ENCODE peak calls at places on chromosomes 3 and 15, in eight cellular contexts. D is GM13976, W is fibroblast of mammary gland, M is body of pancreas, F is AG09309, S is psoas muscle, J is Panc1, Q is cardiac muscle cell. U is an unnamed sample.

GRCh38 chr3:189684317-189684716 is 53.1 kb downstream of the TP63 start:
- DNase-seq in W (no peak), M (no peak), S (no peak), D (no peak), Q (no peak), J (no peak), F (no peak), U (no peak)

GRCh38 chr15:29774900-29775299 is 47.4 kb downstream of the TJP1 start:
- DNase-seq in M (no peak), W (peak), F (peak), Q (no peak), S (no peak), J (peak), D (no peak), U (peak)

GRCh38 chr3:70273492-70273891 is 38.9 kb downstream of the MDFIC2 start:
- DNase-seq in S (no peak), D (no peak), J (no peak), Q (no peak), W (peak), F (no peak), M (no peak), U (no peak)

GRCh38 chr15:55695432-55695831 is 47.5 kb downstream of the PRTG start:
- DNase-seq in F (no peak), S (no peak), Q (peak), W (no peak), J (no peak), M (no peak), D (no peak), U (no peak)

GRCh38 chr3:123725652-123726400 is 141.0 kb upstream of the HACD2 start:
- DNase-seq in M (no peak), Q (no peak), W (no peak), D (no peak), J (no peak), F (no peak), S (no peak), U (no peak)

GRCh38 chr3:49019941-49020334 is 1.6 kb upstream of the DALRD3 start:
- DNase-seq in D (no peak), F (no peak), M (no peak), S (no peak), W (peak), Q (no peak), J (no peak), U (no peak)

GRCh38 chr3:25455316-25456232 is 27.5 kb downstream of the RARB start:
- DNase-seq in J (no peak), Q (no peak), D (no peak), W (peak), S (peak), F (no peak), M (no peak), U (no peak)

GRCh38 chr15:81893182-81893833 is 152.5 kb downstream of the MEX3B start:
- DNase-seq in Q (no peak), J (no peak), F (no peak), S (no peak), D (no peak), W (no peak), M (no peak), U (no peak)

GRCh38 chr3:101074518-101074917 is 81.3 kb upstream of the ABI3BP start:
- DNase-seq in F (no peak), D (no peak), Q (no peak), W (peak), J (no peak), M (no peak), S (no peak), U (no peak)

GRCh38 chr15:25022233-25022632 is 67.4 kb downstream of the SNRPN start:
- DNase-seq in S (no peak), F (no peak), D (no peak), M (no peak), Q (no peak), J (no peak), W (peak), U (no peak)

GRCh38 chr3:190581041-190581501 is 67.2 kb downstream of the IL1RAP start:
- DNase-seq in Q (peak), W (no peak), M (no peak), F (no peak), S (no peak), D (no peak), J (no peak), U (no peak)

GRCh38 chr3:14774431-14774830 is 44.3 kb upstream of the FGD5 start:
- DNase-seq in M (no peak), J (no peak), D (no peak), W (no peak), F (no peak), Q (no peak), S (no peak), U (no peak)

GRCh38 chr15:78228356-78228996 is 5.9 kb downstream of the ACSBG1 start:
- DNase-seq in D (no peak), S (no peak), Q (no peak), M (no peak), J (no peak), W (no peak), F (no peak), U (no peak)

DNA sequence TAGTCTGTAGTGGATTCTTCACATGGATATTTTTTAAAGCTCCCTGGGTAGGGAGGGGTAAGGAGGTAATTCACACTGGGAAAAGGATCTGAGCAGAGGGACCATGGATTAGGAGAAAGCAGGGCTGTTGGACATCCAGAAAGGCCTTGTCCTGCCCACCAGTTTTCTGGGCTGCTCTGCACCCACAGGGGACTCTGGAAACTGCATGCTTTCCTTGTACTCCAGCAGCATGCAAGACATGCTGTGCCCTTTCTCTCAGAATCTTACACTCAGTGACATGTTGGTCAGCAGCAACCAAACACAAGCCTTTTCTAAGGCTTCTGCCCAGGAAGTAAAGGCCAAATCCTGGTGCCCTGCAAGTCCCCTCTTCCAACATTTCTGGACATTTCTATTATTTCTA is 2.5 kb upstream of the FBN1 start:
- DNase-seq in D (no peak), F (no peak), M (no peak), J (no peak), W (peak), Q (peak), S (no peak), U (no peak)
- TF ChIP-seq CTCF in D (no peak), F (peak), M (no peak), J (peak), W (peak), Q (peak), S (no peak), U (peak)

DNA sequence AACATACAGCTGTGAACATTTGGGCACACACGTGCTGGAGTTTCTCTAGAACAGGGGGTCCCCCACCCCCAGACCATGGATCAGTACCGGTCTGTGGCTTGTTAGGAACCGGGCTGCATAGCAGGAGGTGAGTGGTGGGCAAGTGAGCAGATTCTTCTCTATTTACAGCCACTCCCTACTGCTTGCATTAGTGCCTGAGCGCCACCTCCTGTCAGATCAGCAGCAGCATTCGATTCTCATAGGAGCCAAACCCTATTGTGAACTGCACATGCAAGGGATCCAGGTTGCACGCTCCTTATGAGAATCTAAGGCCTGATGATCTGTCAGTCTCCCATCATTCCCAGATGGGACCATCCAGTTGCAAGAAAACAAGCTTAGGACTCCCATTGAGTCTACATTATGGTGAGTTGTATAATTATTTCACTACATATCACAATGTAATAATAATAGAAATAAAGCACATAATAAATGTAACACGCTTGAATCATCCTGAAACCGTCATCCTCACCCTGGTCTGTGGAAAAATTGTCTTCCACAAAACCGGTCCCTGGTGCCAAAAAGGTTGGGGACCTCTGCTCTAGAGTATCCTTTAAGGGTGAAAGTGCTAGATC is 25.8 kb downstream of the CHRM5 start:
- DNase-seq in S (no peak), J (no peak), W (peak), D (no peak), M (no peak), Q (peak), F (no peak), U (no peak)
- TF ChIP-seq CTCF in S (no peak), J (peak), W (peak), D (peak), M (no peak), Q (peak), F (peak), U (peak)

GRCh38 chr3:127427169-127427655 is 139.4 kb upstream of the PRR20G start:
- DNase-seq in D (no peak), J (no peak), S (no peak), M (no peak), W (no peak), F (no peak), Q (no peak), U (no peak)

GRCh38 chr3:127426444-127427168 is 138.8 kb upstream of the PRR20G start:
- DNase-seq in Q (no peak), W (no peak), M (no peak), J (no peak), S (no peak), D (peak), F (no peak), U (no peak)

GRCh38 chr3:127431066-127431465 is 143.2 kb upstream of the PRR20G start:
- DNase-seq in M (no peak), Q (peak), F (no peak), D (no peak), W (no peak), S (no peak), J (no peak), U (no peak)

GRCh38 chr3:127427666-127428065 is 139.8 kb upstream of the PRR20G start:
- DNase-seq in J (no peak), S (no peak), W (no peak), M (no peak), F (no peak), Q (no peak), D (no peak), U (no peak)

DNA sequence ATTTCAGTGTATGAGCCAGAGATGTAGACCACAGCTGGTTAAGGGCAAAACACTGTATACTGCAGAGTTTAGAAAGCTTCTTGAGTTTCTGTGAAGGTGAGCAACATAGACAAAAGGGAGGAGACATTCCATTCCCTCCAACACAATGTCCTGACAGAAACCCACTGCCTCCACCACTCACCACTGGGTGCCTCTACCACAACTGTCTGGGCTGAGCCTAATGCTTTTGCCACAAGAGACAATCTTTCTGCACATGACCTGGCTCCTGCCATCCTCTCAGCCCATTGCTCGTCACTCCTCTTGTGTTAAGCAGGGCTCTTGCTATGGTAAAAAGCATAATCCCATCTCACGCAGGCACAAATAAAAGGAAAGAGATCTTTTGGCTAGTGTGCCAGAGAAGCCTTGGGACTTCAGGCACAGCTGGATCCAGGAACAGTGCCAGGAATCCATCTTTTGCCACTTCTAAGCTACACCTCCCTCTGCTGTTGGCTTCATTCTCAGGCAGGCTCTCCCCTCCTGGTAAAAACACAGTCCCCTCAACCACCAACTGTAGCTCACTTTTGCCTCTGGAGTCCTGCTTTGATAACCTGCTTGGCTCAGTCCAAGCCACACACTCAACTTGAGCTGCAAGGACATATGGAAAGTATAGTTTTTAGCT is 140.6 kb upstream of the PRR20G start:
- DNase-seq in J (no peak), F (no peak), D (no peak), Q (no peak), M (no peak), S (no peak), W (peak), U (no peak)
- TF ChIP-seq CTCF in J (no peak), F (no peak), D (no peak), Q (no peak), M (no peak), S (no peak), W (no peak), U (no peak)

DNA sequence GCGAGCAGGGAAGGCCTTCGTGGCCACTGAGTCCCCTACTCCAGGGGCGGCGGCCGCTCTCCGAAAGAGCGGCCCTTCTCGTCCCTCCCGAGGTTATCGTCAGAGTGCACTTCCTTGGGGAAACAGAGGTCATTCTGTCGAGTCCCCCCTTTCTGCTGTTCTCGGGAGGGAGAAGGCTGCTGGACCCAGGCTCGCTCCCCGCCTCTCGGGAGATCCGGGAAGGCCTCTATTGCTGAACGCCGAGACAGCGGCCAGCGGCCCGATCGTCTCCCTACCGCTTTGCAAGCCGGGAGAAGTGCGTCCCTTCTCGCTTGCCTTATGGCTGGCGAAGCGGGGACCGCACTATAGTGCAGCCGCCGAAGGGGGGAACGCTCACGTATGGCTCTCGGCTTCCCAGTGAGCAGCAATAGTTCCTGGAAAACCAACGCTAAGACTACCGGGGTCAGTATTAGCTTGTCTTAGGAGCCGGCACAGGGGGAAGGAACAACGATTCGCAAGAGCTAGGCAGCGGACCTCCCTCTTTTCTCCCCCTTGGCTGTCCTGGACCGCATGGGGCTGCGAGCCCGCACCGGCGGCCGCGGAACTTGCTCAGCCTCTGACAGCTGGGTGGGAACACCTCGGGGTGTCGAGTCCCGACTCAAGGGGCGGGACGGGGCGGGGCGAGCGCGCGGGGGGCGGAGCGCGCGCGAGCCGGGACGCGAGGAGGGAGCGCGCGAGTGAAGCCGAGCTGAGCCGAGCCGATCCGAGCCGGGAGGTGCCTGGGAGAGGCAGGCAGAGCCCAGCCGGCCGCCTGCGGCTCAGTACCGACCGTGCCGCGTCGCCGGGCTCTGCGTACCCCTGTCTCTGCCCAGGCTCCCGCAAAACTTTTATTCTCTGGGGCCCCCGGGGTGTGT is 930 bp upstream of the PPM1L start:
- DNase-seq in D (peak), J (peak), S (peak), M (peak), Q (peak), W (peak), F (peak), U (peak)
- TF ChIP-seq CTCF in D (no peak), J (no peak), S (no peak), M (no peak), Q (no peak), W (no peak), F (no peak), U (no peak)